ENCODE peak calls at places on chromosomes 13 and 19, in four cellular contexts. G is AG04449, V is Peyer's patch, L is substantia nigra. D is an unnamed sample.

GRCh38 chr13:30744056-30744684 is 8.8 kb downstream of the ALOX5AP start:
- DNase-seq in G (no peak), V (no peak), L (no peak), D (no peak)

GRCh38 chr19:6519289-6519688 is 11.5 kb upstream of the TNFSF9 start:
- DNase-seq in G (peak; percentile 26), V (no peak), L (no peak), D (no peak)

GRCh38 chr13:71979616-71980015 is 112.6 kb upstream of the DACH1 start:
- DNase-seq in G (no peak), V (no peak), L (no peak), D (no peak)

GRCh38 chr13:114106991-114107685 is 25.3 kb downstream of the RASA3 start:
- DNase-seq in G (no peak), V (peak; percentile 41), L (no peak), D (peak; percentile 88)

GRCh38 chr13:21549633-21550032 is 54.3 kb downstream of the MICU2 start:
- DNase-seq in G (no peak), V (no peak), L (no peak), D (no peak)

GRCh38 chr13:100875392-100876043 is 200.9 kb upstream of the TMTC4 start:
- DNase-seq in G (peak; percentile 79), V (no peak), L (no peak), D (no peak)

GRCh38 chr13:111344471-111345191 is 24.2 kb downstream of the TEX29 start:
- DNase-seq in G (peak; percentile 23), V (no peak), L (no peak), D (no peak)

GRCh38 chr19:11673608-11674041 is 65.1 kb downstream of the ZNF823 start:
- DNase-seq in G (no peak), V (peak; percentile 64), L (peak; percentile 68), D (no peak)

GRCh38 chr19:36221474-36221873 is 6.6 kb downstream of the ZNF146 start:
- DNase-seq in G (no peak), V (no peak), L (no peak), D (no peak)

GRCh38 chr19:2326699-2327360 is 1.6 kb downstream of the LSM7 start:
- DNase-seq in G (no peak), V (no peak), L (no peak), D (no peak)

GRCh38 chr13:100130092-100130491 is 41.2 kb downstream of the PCCA start:
- DNase-seq in G (no peak), V (no peak), L (no peak), D (no peak)

GRCh38 chr19:29966594-29967249 is 24.7 kb downstream of the URI1 start:
- DNase-seq in G (no peak), V (no peak), L (no peak), D (no peak)

GRCh38 chr13:68386808-68387207 is 1156.7 kb upstream of the PCDH9 start:
- DNase-seq in G (no peak), V (no peak), L (no peak), D (no peak)

GRCh38 chr13:99870541-99870940 is 101.0 kb downstream of the ZIC5 start:
- DNase-seq in G (no peak), V (no peak), L (no peak), D (no peak)

GRCh38 chr19:46471116-46471733 is at the start of gene PNMA8A:
- DNase-seq in G (no peak), V (no peak), L (peak; percentile 64), D (peak; percentile 95)

GRCh38 chr13:67045357-67045756 is 184.8 kb downstream of the PCDH9 start:
- DNase-seq in G (no peak), V (no peak), L (no peak), D (no peak)

GRCh38 chr13:24050292-24050711 is 110.2 kb upstream of the SPATA13 start:
- DNase-seq in G (no peak), V (no peak), L (peak; percentile 52), D (no peak)

GRCh38 chr19:19643158-19644053 is at the start of gene GMIP:
- DNase-seq in G (no peak), V (peak; percentile 93), L (peak; percentile 10), D (no peak)

GRCh38 chr19:7874080-7874856 is at the start of gene PRR36:
- DNase-seq in G (no peak), V (peak; percentile 51), L (no peak), D (no peak)

GRCh38 chr19:34436716-34437115 is 8.5 kb downstream of the UBA2 start:
- DNase-seq in G (no peak), V (no peak), L (no peak), D (no peak)

GRCh38 chr13:112651750-112652511 is 37.9 kb upstream of the ATP11A start:
- DNase-seq in G (no peak), V (no peak), L (no peak), D (peak; percentile 59)

GRCh38 chr13:84917252-84917878 is 881.9 kb downstream of the SLITRK6 start:
- DNase-seq in G (no peak), V (no peak), L (no peak), D (no peak)

GRCh38 chr19:11849264-11849615 is 714 bp downstream of the ZNF439 start:
- DNase-seq in G (no peak), V (no peak), L (no peak), D (no peak)

GRCh38 chr13:20185657-20186056 is 7.1 kb downstream of the GJB2 start:
- DNase-seq in G (no peak), V (no peak), L (no peak), D (no peak)

GRCh38 chr13:85828094-85828684 is 29.0 kb upstream of the SLITRK6 start:
- DNase-seq in G (no peak), V (no peak), L (no peak), D (no peak)

GRCh38 chr19:23817519-23817918 is 58.8 kb upstream of the ZNF681 start:
- DNase-seq in G (no peak), V (no peak), L (no peak), D (no peak)

GRCh38 chr13:98869408-98870090 is 108.3 kb downstream of the DOCK9 start:
- DNase-seq in G (no peak), V (no peak), L (no peak), D (no peak)

GRCh38 chr19:36449059-36449670 is 30.7 kb upstream of the ZFP82 start:
- DNase-seq in G (no peak), V (no peak), L (no peak), D (no peak)